ENCODE peak calls at places on chromosomes 7 and 10, in nine cellular contexts. Y, Q, K, U, H, P, N, E and D are unnamed samples.

GRCh38 chr7:95102662-95103061 is 195.3 kb downstream of the PPP1R9A start:
- DNase-seq in Y (peak), Q (peak), K (peak), U (no peak), H (no peak), P (no peak), N (no peak), E (no peak), D (peak)

GRCh38 chr7:149878523-149878921 is 4.8 kb downstream of the ATP6V0E2 start:
- DNase-seq in Y (no peak), Q (no peak), K (no peak), U (no peak), H (no peak), P (no peak), N (no peak), E (no peak), D (no peak)

GRCh38 chr7:7857143-7857583 is 111.4 kb upstream of the GLCCI1 start:
- DNase-seq in Y (no peak), Q (no peak), K (no peak), U (no peak), H (no peak), P (no peak), N (no peak), E (no peak), D (no peak)

GRCh38 chr7:103447073-103447960 is 1.3 kb upstream of the SLC26A5 start:
- DNase-seq in Y (peak), Q (peak), K (peak), U (peak), H (no peak), P (peak), N (peak), E (peak), D (peak)

GRCh38 chr10:122245897-122246296 is 25.2 kb upstream of the BTBD16 start:
- DNase-seq in Y (no peak), Q (no peak), K (no peak), U (no peak), H (no peak), P (no peak), N (no peak), E (no peak), D (no peak)

GRCh38 chr10:30827531-30828120 is 198.1 kb upstream of the LYZL2 start:
- DNase-seq in Y (no peak), Q (no peak), K (peak), U (no peak), H (no peak), P (no peak), N (no peak), E (no peak), D (peak)

GRCh38 chr7:25726682-25727357 is 425.2 kb upstream of the NFE2L3 start:
- DNase-seq in Y (no peak), Q (no peak), K (no peak), U (no peak), H (no peak), P (no peak), N (no peak), E (no peak), D (peak)

GRCh38 chr10:93198401-93199175 is 124.9 kb downstream of the CYP26A1 start:
- DNase-seq in Y (no peak), Q (no peak), K (peak), U (no peak), H (no peak), P (no peak), N (no peak), E (no peak), D (peak)